ENCODE peak calls at places on chromosomes 3 and 15, in eight cellular contexts. One of them, this sample, is unnamed.

GRCh38 chr15:33737687-33738606 is 230.3 kb upstream of the CHRM5 start:
- DNase-seq in stimulated activated CD8-positive, alpha-beta memory T cell treated with anti-CD3 and anti-CD28 coated beads, Interleukin-7, amount 100 ng/mL, for 48 hours: no peak
- DNase-seq in choroid plexus epithelial cell: peak
- DNase-seq in activated CD4-positive, alpha-beta T cell treated with anti-CD3 and anti-CD28 coated beads, Interleukin-2, amount 50 U/mL, for 24 hours: no peak
- DNase-seq in stimulated activated CD4-positive, alpha-beta T cell treated with anti-CD3 and anti-CD28 coated beads, Interleukin-2, amount 100 ng/mL, for 24 hours: peak
- DNase-seq in GM23248: peak
- DNase-seq in CD8-positive, alpha-beta T cell: no peak
- DNase-seq in HuH-7.5: peak
- DNase-seq in this sample: peak

GRCh38 chr3:90184861-90185260 is 1077.4 kb downstream of the EPHA3 start:
- DNase-seq in stimulated activated CD8-positive, alpha-beta memory T cell treated with anti-CD3 and anti-CD28 coated beads, Interleukin-7, amount 100 ng/mL, for 48 hours: no peak
- DNase-seq in choroid plexus epithelial cell: peak
- DNase-seq in activated CD4-positive, alpha-beta T cell treated with anti-CD3 and anti-CD28 coated beads, Interleukin-2, amount 50 U/mL, for 24 hours: no peak
- DNase-seq in stimulated activated CD4-positive, alpha-beta T cell treated with anti-CD3 and anti-CD28 coated beads, Interleukin-2, amount 100 ng/mL, for 24 hours: no peak
- DNase-seq in GM23248: peak
- DNase-seq in CD8-positive, alpha-beta T cell: no peak
- DNase-seq in HuH-7.5: no peak
- DNase-seq in this sample: peak

GRCh38 chr3:129327510-129327909 is 48.8 kb downstream of the HMCES start:
- DNase-seq in stimulated activated CD8-positive, alpha-beta memory T cell treated with anti-CD3 and anti-CD28 coated beads, Interleukin-7, amount 100 ng/mL, for 48 hours: no peak
- DNase-seq in choroid plexus epithelial cell: no peak
- DNase-seq in activated CD4-positive, alpha-beta T cell treated with anti-CD3 and anti-CD28 coated beads, Interleukin-2, amount 50 U/mL, for 24 hours: no peak
- DNase-seq in stimulated activated CD4-positive, alpha-beta T cell treated with anti-CD3 and anti-CD28 coated beads, Interleukin-2, amount 100 ng/mL, for 24 hours: no peak
- DNase-seq in GM23248: no peak
- DNase-seq in CD8-positive, alpha-beta T cell: no peak
- DNase-seq in HuH-7.5: no peak
- DNase-seq in this sample: no peak

GRCh38 chr3:54841461-54841860 is 86.4 kb downstream of the LRTM1 start:
- DNase-seq in stimulated activated CD8-positive, alpha-beta memory T cell treated with anti-CD3 and anti-CD28 coated beads, Interleukin-7, amount 100 ng/mL, for 48 hours: no peak
- DNase-seq in choroid plexus epithelial cell: no peak
- DNase-seq in activated CD4-positive, alpha-beta T cell treated with anti-CD3 and anti-CD28 coated beads, Interleukin-2, amount 50 U/mL, for 24 hours: no peak
- DNase-seq in stimulated activated CD4-positive, alpha-beta T cell treated with anti-CD3 and anti-CD28 coated beads, Interleukin-2, amount 100 ng/mL, for 24 hours: no peak
- DNase-seq in GM23248: no peak
- DNase-seq in CD8-positive, alpha-beta T cell: no peak
- DNase-seq in HuH-7.5: no peak
- DNase-seq in this sample: no peak

GRCh38 chr3:15309662-15310335 is 22.6 kb downstream of the SH3BP5 start:
- DNase-seq in stimulated activated CD8-positive, alpha-beta memory T cell treated with anti-CD3 and anti-CD28 coated beads, Interleukin-7, amount 100 ng/mL, for 48 hours: no peak
- DNase-seq in choroid plexus epithelial cell: no peak
- DNase-seq in activated CD4-positive, alpha-beta T cell treated with anti-CD3 and anti-CD28 coated beads, Interleukin-2, amount 50 U/mL, for 24 hours: no peak
- DNase-seq in stimulated activated CD4-positive, alpha-beta T cell treated with anti-CD3 and anti-CD28 coated beads, Interleukin-2, amount 100 ng/mL, for 24 hours: peak
- DNase-seq in GM23248: peak
- DNase-seq in CD8-positive, alpha-beta T cell: no peak
- DNase-seq in HuH-7.5: no peak
- DNase-seq in this sample: peak

GRCh38 chr15:100384108-100384410 is 42.3 kb upstream of the ADAMTS17 start:
- DNase-seq in stimulated activated CD8-positive, alpha-beta memory T cell treated with anti-CD3 and anti-CD28 coated beads, Interleukin-7, amount 100 ng/mL, for 48 hours: no peak
- DNase-seq in choroid plexus epithelial cell: no peak
- DNase-seq in activated CD4-positive, alpha-beta T cell treated with anti-CD3 and anti-CD28 coated beads, Interleukin-2, amount 50 U/mL, for 24 hours: no peak
- DNase-seq in stimulated activated CD4-positive, alpha-beta T cell treated with anti-CD3 and anti-CD28 coated beads, Interleukin-2, amount 100 ng/mL, for 24 hours: no peak
- DNase-seq in GM23248: no peak
- DNase-seq in CD8-positive, alpha-beta T cell: no peak
- DNase-seq in HuH-7.5: no peak
- DNase-seq in this sample: no peak

GRCh38 chr3:18556001-18556408 is 130.9 kb upstream of the SATB1 start:
- DNase-seq in stimulated activated CD8-positive, alpha-beta memory T cell treated with anti-CD3 and anti-CD28 coated beads, Interleukin-7, amount 100 ng/mL, for 48 hours: peak
- DNase-seq in choroid plexus epithelial cell: no peak
- DNase-seq in activated CD4-positive, alpha-beta T cell treated with anti-CD3 and anti-CD28 coated beads, Interleukin-2, amount 50 U/mL, for 24 hours: no peak
- DNase-seq in stimulated activated CD4-positive, alpha-beta T cell treated with anti-CD3 and anti-CD28 coated beads, Interleukin-2, amount 100 ng/mL, for 24 hours: peak
- DNase-seq in GM23248: no peak
- DNase-seq in CD8-positive, alpha-beta T cell: no peak
- DNase-seq in HuH-7.5: no peak
- DNase-seq in this sample: peak

GRCh38 chr3:169146112-169146665 is 517.3 kb downstream of the MECOM start:
- DNase-seq in stimulated activated CD8-positive, alpha-beta memory T cell treated with anti-CD3 and anti-CD28 coated beads, Interleukin-7, amount 100 ng/mL, for 48 hours: no peak
- DNase-seq in choroid plexus epithelial cell: peak
- DNase-seq in activated CD4-positive, alpha-beta T cell treated with anti-CD3 and anti-CD28 coated beads, Interleukin-2, amount 50 U/mL, for 24 hours: no peak
- DNase-seq in stimulated activated CD4-positive, alpha-beta T cell treated with anti-CD3 and anti-CD28 coated beads, Interleukin-2, amount 100 ng/mL, for 24 hours: no peak
- DNase-seq in GM23248: peak
- DNase-seq in CD8-positive, alpha-beta T cell: no peak
- DNase-seq in HuH-7.5: no peak
- DNase-seq in this sample: peak